ENCODE peak calls at places on chromosomes 1 and 21, in four cellular contexts. V, Z, E and L are unnamed samples.

GRCh38 chr1:240719953-240720700 is 108.2 kb upstream of the GREM2 start:
- DNase-seq in V (peak), E (no peak), Z (no peak), L (no peak)

GRCh38 chr1:115099693-115100050 is 10.4 kb upstream of the TSPAN2 start:
- DNase-seq in V (peak), E (no peak), Z (no peak), L (no peak)

GRCh38 chr21:39720126-39720778 is 24.7 kb upstream of the IGSF5 start:
- DNase-seq in Z (no peak), E (no peak), V (peak), L (no peak)

GRCh38 chr21:43923391-43923790 is 58.4 kb downstream of the AGPAT3 start:
- DNase-seq in E (no peak), V (peak), Z (peak), L (no peak)

GRCh38 chr21:38293113-38293512 is 36.3 kb downstream of the KCNJ15 start:
- DNase-seq in E (no peak), Z (no peak), V (no peak), L (no peak)

GRCh38 chr1:155071701-155072100 is 6.9 kb upstream of the EFNA3 start:
- DNase-seq in Z (no peak), V (no peak), E (no peak), L (no peak)

GRCh38 chr1:14242870-14243269 is 355.6 kb upstream of the KAZN start:
- DNase-seq in E (no peak), V (no peak), Z (no peak), L (no peak)

GRCh38 chr21:46298083-46298412 is 11.9 kb downstream of the YBEY start:
- DNase-seq in V (no peak), Z (no peak), E (no peak), L (no peak)

GRCh38 chr1:151156515-151156819 is at the start of gene TNFAIP8L2:
- DNase-seq in E (no peak), Z (peak), V (no peak), L (no peak)

GRCh38 chr1:151157067-151157531 is 650 bp downstream of the TNFAIP8L2 start:
- DNase-seq in E (no peak), Z (peak), V (no peak), L (no peak)

GRCh38 chr1:151158311-151158710 is 1.9 kb downstream of the TNFAIP8L2 start:
- DNase-seq in V (no peak), E (no peak), Z (no peak), L (no peak)

GRCh38 chr1:151159373-151159772 is 2.9 kb downstream of the TNFAIP8L2 start:
- DNase-seq in V (no peak), Z (no peak), E (no peak), L (no peak)

GRCh38 chr1:151158751-151159251 is 2.4 kb downstream of the TNFAIP8L2 start:
- DNase-seq in E (no peak), V (no peak), Z (no peak), L (no peak)
- H3K27ac ChIP-seq in E (no peak), V (no peak), Z (no peak), L (peak)

GRCh38 chr1:41486053-41486891 is 1.8 kb upstream of the EDN2 start:
- DNase-seq in V (peak), E (no peak), Z (peak), L (no peak)

GRCh38 chr1:41487729-41488598 is 3.5 kb upstream of the EDN2 start:
- DNase-seq in Z (no peak), E (no peak), V (peak), L (no peak)

GRCh38 chr1:41485605-41486004 is 1.1 kb upstream of the EDN2 start:
- DNase-seq in V (peak), E (no peak), Z (no peak), L (no peak)

GRCh38 chr1:41488599-41488905 is 4.1 kb upstream of the EDN2 start:
- DNase-seq in Z (no peak), E (no peak), V (no peak), L (no peak)

DNA sequence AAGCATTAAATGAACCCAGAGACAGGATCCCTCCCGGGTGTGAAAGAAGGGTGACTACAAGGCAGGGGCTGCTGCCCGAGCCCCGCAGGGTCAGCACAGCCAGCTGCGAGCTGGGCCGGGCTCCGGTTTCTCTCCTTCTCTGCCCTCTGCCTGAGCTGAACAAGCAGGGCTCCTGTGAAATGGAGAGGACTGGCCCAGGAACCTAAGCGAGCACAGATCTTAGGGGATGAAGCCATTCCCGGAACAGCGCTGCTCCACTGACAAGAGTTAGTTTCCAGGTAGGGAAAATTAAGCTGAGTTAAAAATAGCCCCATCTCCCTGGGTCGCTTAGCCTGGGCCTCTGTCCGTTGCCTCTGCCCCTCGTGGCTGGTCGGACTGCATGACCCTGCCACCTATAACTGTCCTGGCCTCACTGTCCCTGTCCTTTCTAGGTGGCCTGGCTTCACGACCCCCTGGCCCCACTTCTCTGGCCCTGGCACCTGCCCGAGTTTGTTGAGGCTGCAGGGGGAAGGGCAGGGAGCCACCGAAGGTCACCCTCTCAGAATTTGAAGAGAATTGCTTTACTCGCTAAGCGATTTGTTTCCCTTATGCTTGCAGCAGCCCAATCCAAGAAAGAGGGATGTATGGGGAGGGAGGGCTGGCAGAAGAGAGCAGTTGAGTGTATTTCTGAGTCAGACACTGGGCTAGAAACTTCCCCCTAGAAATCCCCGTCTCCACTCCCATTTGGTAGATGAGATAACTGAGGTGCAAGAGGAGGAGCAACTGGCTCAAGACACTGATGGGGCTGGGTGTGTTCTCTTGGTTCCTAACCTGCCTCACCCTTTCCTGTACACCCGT is 2.6 kb upstream of the EDN2 start:
- DNase-seq in E (no peak), V (no peak), Z (no peak), L (no peak)
- H3K4me3 ChIP-seq in E (no peak), V (no peak), Z (no peak), L (no peak)

GRCh38 chr1:97906567-97907228 is 14.1 kb downstream of the DPYD start:
- DNase-seq in V (peak), Z (peak), E (no peak), L (peak)

GRCh38 chr1:97904528-97904927 is 16.3 kb downstream of the DPYD start:
- DNase-seq in E (no peak), V (peak), Z (no peak), L (no peak)

GRCh38 chr1:97911266-97912215 is 9.3 kb downstream of the DPYD start:
- DNase-seq in V (peak), E (no peak), Z (no peak), L (no peak)

GRCh38 chr1:97905141-97905540 is 15.7 kb downstream of the DPYD start:
- DNase-seq in E (no peak), V (no peak), Z (no peak), L (no peak)

DNA sequence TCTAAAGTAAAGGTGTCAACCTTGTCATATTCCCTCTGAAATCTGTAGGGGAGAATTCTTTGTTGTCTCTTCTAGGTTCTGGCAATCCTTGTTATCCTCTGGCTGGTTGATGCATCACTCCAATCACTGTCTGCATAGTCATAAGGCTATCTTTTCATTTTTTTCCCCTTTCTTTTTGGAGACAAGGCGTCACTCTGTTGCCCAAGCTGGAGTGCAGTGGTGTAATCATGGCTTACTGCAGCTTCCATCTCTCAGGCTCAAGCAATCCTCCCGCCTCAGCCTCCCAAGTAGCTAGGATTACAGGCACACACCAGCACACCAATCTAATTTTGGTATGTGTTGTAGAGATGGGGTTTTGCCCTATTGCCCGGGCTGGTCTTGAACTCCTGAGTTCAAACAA is 12.9 kb downstream of the DPYD start:
- DNase-seq in V (peak), E (no peak), Z (peak), L (no peak)
- H3K27ac ChIP-seq in V (peak), E (no peak), Z (no peak), L (no peak)

GRCh38 chr1:9079980-9080703 is 10.7 kb upstream of the SLC2A5 start:
- DNase-seq in Z (no peak), E (no peak), V (no peak), L (no peak)
- H3K4me3 ChIP-seq in Z (no peak), E (no peak), V (no peak), L (no peak)